ENCODE peak calls at places on chromosome 12, in four cellular contexts. X is neural crest cell, L is uterus, J is AG09309. N is an unnamed sample.

GRCh38 chr12:51371295-51371953 is 19.8 kb downstream of the GALNT6 start:
- DNase-seq in X (no peak), L (peak), J (peak), N (no peak)

GRCh38 chr12:53561590-53561953 is 54.3 kb upstream of the NPFF start:
- DNase-seq in X (no peak), L (no peak), J (peak), N (no peak)

GRCh38 chr12:115094163-115094816 is 410.3 kb upstream of the TBX3 start:
- DNase-seq in X (no peak), L (no peak), J (no peak), N (no peak)

GRCh38 chr12:51827925-51828818 is 20.3 kb downstream of the FIGNL2 start:
- DNase-seq in X (no peak), L (no peak), J (no peak), N (no peak)

GRCh38 chr12:89356069-89356665 is 3.9 kb upstream of the DUSP6 start:
- DNase-seq in X (no peak), L (no peak), J (no peak), N (no peak)

GRCh38 chr12:6735448-6736191 is 11.8 kb downstream of the COPS7A start:
- DNase-seq in X (peak), L (peak), J (no peak), N (no peak)

GRCh38 chr12:46832084-46832704 is 6.4 kb upstream of the SLC38A4 start:
- DNase-seq in X (no peak), L (no peak), J (no peak), N (no peak)

GRCh38 chr12:100675432-100675831 is 101.9 kb downstream of the GAS2L3 start:
- DNase-seq in X (no peak), L (no peak), J (peak), N (no peak)

GRCh38 chr12:104653730-104654328 is 197.1 kb downstream of the CHST11 start:
- DNase-seq in X (peak), L (no peak), J (no peak), N (no peak)

GRCh38 chr12:111089616-111090015 is 169.2 kb upstream of the MYL2 start:
- DNase-seq in X (no peak), L (no peak), J (no peak), N (no peak)

GRCh38 chr12:94309348-94309747 is 150.3 kb downstream of the CEP83 start:
- DNase-seq in X (no peak), L (no peak), J (no peak), N (no peak)

GRCh38 chr12:54616933-54617535 is 17.7 kb downstream of the LACRT start:
- DNase-seq in X (no peak), L (no peak), J (no peak), N (no peak)

GRCh38 chr12:67039995-67040860 is 228.9 kb upstream of the CAND1 start:
- DNase-seq in X (no peak), L (no peak), J (no peak), N (no peak)

GRCh38 chr12:32671930-32672785 is 6.9 kb upstream of the DNM1L start:
- DNase-seq in X (peak), L (peak), J (peak), N (no peak)

GRCh38 chr12:110035534-110036104 is 12.7 kb downstream of the C12orf76 start:
- DNase-seq in X (no peak), L (no peak), J (no peak), N (no peak)

GRCh38 chr12:132071837-132072384 is 72.2 kb downstream of the DDX51 start:
- DNase-seq in X (no peak), L (no peak), J (no peak), N (no peak)

GRCh38 chr12:88298761-88299242 is 156.7 kb downstream of the TMTC3 start:
- DNase-seq in X (no peak), L (no peak), J (peak), N (no peak)

GRCh38 chr12:67649165-67650126 is 901 bp downstream of the DYRK2 start:
- DNase-seq in X (peak), L (peak), J (no peak), N (no peak)

GRCh38 chr12:34601689-34602088 is 579.4 kb downstream of the ALG10 start:
- DNase-seq in X (no peak), L (no peak), J (no peak), N (peak)

GRCh38 chr12:59654061-59654460 is 58.2 kb downstream of the SLC16A7 start:
- DNase-seq in X (no peak), L (no peak), J (no peak), N (no peak)

GRCh38 chr12:31220633-31221565 is 105.1 kb downstream of the SINHCAF start:
- DNase-seq in X (no peak), L (no peak), J (no peak), N (no peak)

GRCh38 chr12:115506822-115507629 is 770.5 kb downstream of the MED13L start:
- DNase-seq in X (no peak), L (no peak), J (no peak), N (no peak)

GRCh38 chr12:10392394-10392930 is 2.6 kb upstream of the KLRK1 start:
- DNase-seq in X (no peak), L (no peak), J (peak), N (no peak)

GRCh38 chr12:48021485-48022179 is 17.4 kb upstream of the COL2A1 start:
- DNase-seq in X (no peak), L (no peak), J (no peak), N (no peak)

GRCh38 chr12:100128509-100128908 is 14.2 kb downstream of the BLTP3B start:
- DNase-seq in X (no peak), L (peak), J (no peak), N (no peak)

GRCh38 chr12:84877340-84877739 is 35.3 kb downstream of the SLC6A15 start:
- DNase-seq in X (no peak), L (no peak), J (no peak), N (no peak)

GRCh38 chr12:115088995-115089841 is 405.2 kb upstream of the TBX3 start:
- DNase-seq in X (no peak), L (no peak), J (no peak), N (no peak)

GRCh38 chr12:24066865-24067264 is 117.4 kb upstream of the SOX5 start:
- DNase-seq in X (no peak), L (peak), J (peak), N (no peak)

GRCh38 chr12:93638095-93638494 is 39.1 kb upstream of the CRADD start:
- DNase-seq in X (no peak), L (peak), J (no peak), N (no peak)

GRCh38 chr12:86772688-86773087 is 516.5 kb upstream of the MGAT4C start:
- DNase-seq in X (no peak), L (no peak), J (no peak), N (no peak)

GRCh38 chr12:108838194-108839010 is 19.0 kb downstream of the SSH1 start:
- DNase-seq in X (no peak), L (peak), J (peak), N (peak)

GRCh38 chr12:123250471-123251383 is 17.5 kb downstream of the MTRFR start:
- DNase-seq in X (no peak), L (peak), J (no peak), N (no peak)

GRCh38 chr12:27359578-27360340 is 27.1 kb downstream of the BMAL2 start:
- DNase-seq in X (no peak), L (no peak), J (no peak), N (no peak)

GRCh38 chr12:30997685-30998440 is 71.3 kb downstream of the TSPAN11 start:
- DNase-seq in X (no peak), L (no peak), J (no peak), N (peak)

GRCh38 chr12:109477185-109477962 is at the start of the genes KCTD10 and UBE3B:
- DNase-seq in X (peak), L (peak), J (peak), N (peak)

GRCh38 chr12:95960241-95960640 is 17.1 kb downstream of the AMDHD1 start:
- DNase-seq in X (no peak), L (no peak), J (no peak), N (no peak)

GRCh38 chr12:95959107-95959506 is 16.0 kb downstream of the AMDHD1 start:
- DNase-seq in X (no peak), L (no peak), J (no peak), N (no peak)

GRCh38 chr12:95967301-95967700 is 24.2 kb downstream of the AMDHD1 start:
- DNase-seq in X (no peak), L (no peak), J (no peak), N (no peak)

GRCh38 chr12:95966287-95966870 is 23.2 kb downstream of the AMDHD1 start:
- DNase-seq in X (no peak), L (no peak), J (no peak), N (no peak)

GRCh38 chr12:95963104-95963503 is 20.0 kb downstream of the AMDHD1 start:
- DNase-seq in X (no peak), L (no peak), J (no peak), N (no peak)
- TF ChIP-seq CTCF in X (peak), L (no peak), J (peak), N (peak)

DNA sequence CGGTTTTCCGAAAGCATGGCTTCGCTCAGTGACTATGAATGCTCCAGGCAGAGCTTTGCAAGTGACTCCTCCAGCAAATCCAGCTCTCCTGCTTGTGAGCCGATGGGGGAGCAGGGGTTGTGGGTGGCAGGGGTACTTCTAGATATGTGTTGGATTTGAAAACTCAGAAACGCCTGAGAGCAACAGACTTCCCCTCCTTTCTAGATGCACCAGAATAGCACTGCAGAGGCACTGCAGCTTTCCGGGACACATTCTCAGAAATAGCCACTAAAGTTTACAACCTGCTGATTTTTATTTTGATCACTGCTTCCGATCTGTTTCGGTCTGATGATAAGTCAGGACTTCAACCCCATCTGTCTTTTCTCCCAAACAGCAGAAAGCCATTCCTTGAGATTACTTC is 8.6 kb downstream of the TCP11L2 start:
- DNase-seq in X (no peak), L (no peak), J (no peak), N (no peak)
- TF ChIP-seq CTCF in X (no peak), L (no peak), J (no peak), N (no peak)

GRCh38 chr12:118034429-118035193 is 18.1 kb downstream of the RFC5 start:
- DNase-seq in X (no peak), L (no peak), J (peak), N (no peak)
- TF ChIP-seq CTCF in X (peak), L (no peak), J (peak), N (peak)

GRCh38 chr12:120257041-120257821 is 8.3 kb downstream of the PXN start:
- DNase-seq in X (no peak), L (peak), J (peak), N (no peak)
- TF ChIP-seq CTCF in X (no peak), L (no peak), J (no peak), N (peak)

DNA sequence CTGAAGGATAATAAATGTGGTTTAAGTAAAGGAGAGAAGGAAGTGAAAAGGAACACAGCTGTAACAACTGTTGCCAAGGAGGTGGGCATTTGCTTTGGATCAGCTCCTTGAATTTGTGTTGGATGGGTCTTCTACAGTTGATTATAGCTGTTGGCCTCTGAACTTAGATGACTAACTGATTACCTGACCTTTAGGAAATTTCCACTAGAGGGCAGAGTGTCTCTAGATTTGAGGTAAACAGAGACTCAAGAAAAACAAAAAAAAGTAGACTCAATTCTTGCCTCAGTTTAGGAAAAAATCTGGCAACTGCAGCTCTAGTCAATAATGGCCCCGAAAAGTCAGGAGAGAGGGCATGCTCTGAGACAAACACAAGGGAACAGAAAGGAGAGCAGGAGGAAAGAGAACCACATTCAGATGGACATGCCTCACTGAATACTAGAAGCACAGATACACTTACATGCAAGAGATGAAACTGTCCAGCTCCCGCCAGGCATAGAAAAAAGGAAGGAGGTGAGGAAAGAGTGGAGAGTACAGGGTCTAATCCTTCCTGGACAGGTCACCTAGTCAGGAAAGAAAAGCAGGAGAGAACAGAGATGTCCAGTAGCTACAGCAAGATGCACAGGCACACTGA is 20.6 kb downstream of the COX14 start:
- DNase-seq in X (no peak), L (no peak), J (no peak), N (no peak)
- TF ChIP-seq CTCF in X (peak), L (no peak), J (peak), N (peak)

GRCh38 chr12:26298785-26299621 is 103.6 kb downstream of the SSPN start:
- DNase-seq in X (no peak), L (peak), J (no peak), N (no peak)
- TF ChIP-seq CTCF in X (no peak), L (no peak), J (peak), N (peak)